ENCODE peak calls at places on chromosomes 1 and 21, in five cellular contexts. R, I, W, Z and S are unnamed samples.

GRCh38 chr1:201361652-201362504 is 15.6 kb downstream of the TNNT2 start:
- DNase-seq in I (no peak), R (peak; percentile 58), Z (peak; percentile 88), W (peak; percentile 36), S (peak; percentile 71)

GRCh38 chr1:41343790-41344679 is 17.2 kb upstream of the FOXO6 start:
- DNase-seq in W (no peak), I (no peak), R (no peak), Z (peak; percentile 35), S (no peak)

GRCh38 chr1:53016705-53017104 is 45.3 kb upstream of the PODN start:
- DNase-seq in I (no peak), Z (no peak), R (no peak), W (no peak), S (no peak)

GRCh38 chr1:55828031-55828430 is 612.9 kb upstream of the USP24 start:
- DNase-seq in I (no peak), R (no peak), Z (no peak), W (no peak), S (no peak)

GRCh38 chr1:16367968-16368910 is 1.2 kb downstream of the SZRD1 start:
- DNase-seq in I (no peak), W (no peak), Z (no peak), R (no peak), S (peak; percentile 45)

GRCh38 chr1:167862432-167863076 is 51.4 kb downstream of the ADCY10 start:
- DNase-seq in R (no peak), I (no peak), Z (no peak), W (no peak), S (no peak)

GRCh38 chr1:86499987-86500593 is 31.4 kb downstream of the CLCA1 start:
- DNase-seq in R (no peak), W (no peak), I (no peak), Z (no peak), S (peak; percentile 70)

GRCh38 chr1:71377886-71378285 is 297.1 kb upstream of the ZRANB2 start:
- DNase-seq in I (no peak), Z (no peak), R (no peak), W (no peak), S (no peak)

GRCh38 chr1:225868631-225869330 is 13.4 kb downstream of the TMEM63A start:
- DNase-seq in I (no peak), R (peak; percentile 8), Z (no peak), W (no peak), S (no peak)

GRCh38 chr1:76142771-76143540 is 68.4 kb downstream of the ST6GALNAC3 start:
- DNase-seq in Z (no peak), I (no peak), W (no peak), R (no peak), S (no peak)

GRCh38 chr1:15305366-15305765 is 58.3 kb downstream of the FHAD1 start:
- DNase-seq in Z (no peak), I (no peak), R (no peak), W (no peak), S (no peak)

GRCh38 chr1:47738560-47739182 is 258.5 kb downstream of the TRABD2B start:
- DNase-seq in W (peak; percentile 51), Z (peak; percentile 86), I (no peak), R (no peak), S (peak; percentile 82)

GRCh38 chr1:151516031-151516511 is 4.9 kb downstream of the CGN start:
- DNase-seq in I (no peak), W (peak; percentile 18), R (no peak), Z (no peak), S (peak; percentile 48)

GRCh38 chr1:218424528-218424927 is 79.4 kb downstream of the TGFB2 start:
- DNase-seq in Z (no peak), I (no peak), W (no peak), R (no peak), S (no peak)

GRCh38 chr21:46001821-46002681 is 20.5 kb downstream of the COL6A1 start:
- DNase-seq in Z (peak; percentile 43), R (peak; percentile 53), I (no peak), W (peak; percentile 1), S (no peak)

GRCh38 chr1:25797939-25798338 is 2.1 kb upstream of the SELENON start:
- DNase-seq in R (no peak), W (no peak), I (no peak), Z (peak; percentile 84), S (no peak)

GRCh38 chr1:212428496-212428895 is 4.2 kb upstream of the NENF start:
- DNase-seq in W (no peak), Z (no peak), R (no peak), I (no peak), S (no peak)

GRCh38 chr1:234217316-234217840 is 155.9 kb upstream of the COA6 start:
- DNase-seq in Z (no peak), I (no peak), W (no peak), R (no peak), S (no peak)

GRCh38 chr1:211551628-211552465 is 27.1 kb downstream of the SLC30A1 start:
- DNase-seq in I (no peak), Z (no peak), R (no peak), W (no peak), S (peak; percentile 26)

GRCh38 chr1:197927908-197928665 is 10.9 kb downstream of the LHX9 start:
- DNase-seq in W (no peak), Z (no peak), R (no peak), I (no peak), S (no peak)

GRCh38 chr1:93841771-93842170 is 37.2 kb downstream of the DNTTIP2 start:
- DNase-seq in W (no peak), Z (no peak), R (no peak), I (no peak), S (no peak)

GRCh38 chr21:36388835-36389234 is 3.6 kb downstream of the CHAF1B start:
- DNase-seq in R (no peak), Z (no peak), W (peak; percentile 55), I (no peak), S (peak; percentile 20)

GRCh38 chr21:34890724-34891609 is 158.1 kb downstream of the RUNX1 start:
- DNase-seq in W (peak; percentile 9), I (no peak), R (no peak), Z (peak; percentile 67), S (peak; percentile 52)

GRCh38 chr1:57357462-57357861 is 66.4 kb downstream of the DAB1 start:
- DNase-seq in Z (no peak), R (no peak), W (no peak), I (no peak), S (no peak)

GRCh38 chr1:173302890-173303829 is 96.0 kb upstream of the TNFSF4 start:
- DNase-seq in W (no peak), Z (no peak), R (no peak), I (no peak), S (no peak)

GRCh38 chr1:151346082-151346768 is 827 bp downstream of the RFX5 start:
- DNase-seq in Z (no peak), R (no peak), I (no peak), W (no peak), S (peak; percentile 10)

GRCh38 chr1:116504308-116505156 is 66.3 kb downstream of the CD58 start:
- DNase-seq in I (peak; percentile 75), Z (no peak), W (peak; percentile 81), R (peak; percentile 77), S (peak; percentile 58)

GRCh38 chr1:218401896-218402770 is 57.0 kb downstream of the TGFB2 start:
- DNase-seq in Z (no peak), R (no peak), I (no peak), W (no peak), S (peak; percentile 43)

DNA sequence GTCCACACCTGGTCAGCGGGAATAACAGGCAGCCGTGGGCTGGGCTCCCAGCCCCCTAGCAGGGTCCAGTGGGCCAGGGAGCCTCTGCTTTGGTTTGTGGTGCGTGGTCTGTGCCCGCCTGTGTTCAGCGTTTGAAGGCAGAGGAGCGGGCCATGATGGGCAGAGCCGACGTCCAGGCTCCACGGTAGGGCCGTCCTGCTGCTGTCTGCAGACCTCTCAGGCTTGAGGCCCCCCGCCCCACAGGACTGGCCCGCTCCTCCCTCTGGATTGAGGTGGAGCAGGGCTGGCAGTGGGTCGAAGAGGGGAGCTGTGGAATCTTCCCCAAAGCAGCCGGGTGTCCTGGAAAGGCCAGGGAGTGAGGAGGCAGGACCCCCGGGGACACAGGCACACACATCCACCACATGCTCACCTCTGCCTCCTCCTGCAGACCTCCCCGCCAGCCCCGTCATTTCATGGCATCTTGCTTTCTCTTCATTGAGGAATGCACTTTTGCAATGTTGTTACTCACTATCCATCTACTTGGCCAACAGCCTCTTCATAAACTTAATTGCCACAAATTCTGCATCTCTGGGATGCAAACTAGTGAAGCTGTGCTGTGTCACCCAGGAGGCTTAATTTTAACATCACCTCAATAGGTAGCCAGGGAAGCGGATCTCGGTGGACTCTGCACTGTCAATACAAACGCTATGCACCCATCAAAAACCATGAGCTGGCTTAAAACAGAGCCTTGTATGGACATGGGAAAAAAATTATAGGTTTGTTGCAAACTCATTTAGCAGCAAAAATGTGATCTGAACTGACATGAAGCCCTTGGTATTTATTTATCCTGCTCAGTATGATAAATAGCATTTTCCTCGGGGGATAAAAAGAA is 85.9 kb downstream of the PDE9A start:
- DNase-seq in Z (no peak), W (no peak), I (no peak), R (no peak), S (no peak)
- TF ChIP-seq CTCF in Z (no peak), W (no peak), I (no peak), R (no peak), S (no peak)

DNA sequence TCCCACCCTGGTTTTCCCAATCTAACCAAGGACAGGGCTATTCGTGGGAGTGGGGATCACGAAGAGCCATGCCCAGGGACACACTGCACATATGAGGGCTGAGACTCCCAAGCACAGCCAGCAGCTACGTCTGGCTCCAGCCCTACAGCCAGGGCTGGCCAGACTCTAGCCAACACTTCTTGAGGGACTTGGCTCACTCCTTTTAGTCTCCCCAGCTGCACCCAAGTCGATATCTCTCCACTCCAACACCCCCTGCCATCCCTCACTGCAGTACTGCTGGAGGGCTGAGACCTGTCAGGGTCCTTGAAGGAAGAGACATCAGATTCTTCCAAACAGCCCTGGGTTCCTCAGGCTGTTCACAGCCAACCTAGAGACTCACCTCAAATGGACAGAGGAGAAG is 62.6 kb downstream of the CD46 start:
- DNase-seq in I (no peak), R (no peak), Z (no peak), W (no peak), S (no peak)
- H3K36me3 ChIP-seq in I (peaks cover 72% of the 10 kb centered on the region), R (no peaks in the 10 kb centered on the region), Z (no peaks in the 10 kb centered on the region), W (peaks cover 41% of the 10 kb centered on the region), S (no peaks in the 10 kb centered on the region)

GRCh38 chr21:19609611-19610010 is 1206.0 kb upstream of the TMPRSS15 start:
- DNase-seq in R (no peak), W (no peak), I (no peak), Z (no peak), S (no peak)
- H3K4me3 ChIP-seq in R (no peak overlapping the region), W (no peak overlapping the region), I (no peak overlapping the region), Z (no peak overlapping the region), S (no peak overlapping the region)

DNA sequence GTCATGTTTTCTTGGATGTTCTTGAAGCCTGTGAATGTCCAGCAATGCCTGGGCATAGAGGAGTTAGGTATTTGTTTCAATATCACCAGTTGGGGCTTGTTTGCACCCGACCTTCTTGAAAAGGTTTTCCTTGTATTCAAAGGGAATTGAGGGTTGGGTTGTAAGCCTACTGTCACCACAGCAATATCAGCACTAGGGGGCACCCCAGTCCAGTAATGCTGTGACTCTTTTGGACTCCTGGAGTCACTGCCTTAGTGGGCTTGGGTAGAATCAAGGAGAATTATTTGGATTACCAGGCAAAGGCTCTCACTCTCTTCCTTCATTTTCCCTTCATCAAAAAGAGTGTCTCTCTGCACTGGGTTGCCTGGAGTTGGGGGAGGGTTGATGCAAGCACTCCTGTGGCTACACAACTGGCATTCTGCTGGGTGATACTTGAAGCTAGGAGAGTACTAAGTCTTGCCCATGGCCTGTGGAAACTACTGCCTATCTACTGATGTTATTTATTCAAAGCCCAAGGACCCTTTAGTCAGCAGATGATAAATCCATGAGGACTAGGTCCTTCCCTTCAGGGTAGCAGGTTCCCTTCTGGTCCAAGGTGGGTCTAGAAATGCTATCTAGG is 34.5 kb downstream of the OR10R2 start:
- DNase-seq in W (peak; percentile 14), R (no peak), Z (peak; percentile 87), I (no peak), S (peak; percentile 55)
- TF ChIP-seq CTCF in W (no peak), R (peak; percentile 34), Z (peak; percentile 84), I (peak; percentile 16), S (peak; percentile 52)

GRCh38 chr1:12026586-12026985 is 7.3 kb downstream of the MIIP start:
- DNase-seq in R (no peak), W (no peak), Z (no peak), I (no peak), S (no peak)
- H3K36me3 ChIP-seq in R (no peaks in the 10 kb centered on the region), W (peaks cover 8% of the 10 kb centered on the region), Z (peaks cover 12% of the 10 kb centered on the region), I (peaks cover 53% of the 10 kb centered on the region), S (no peaks in the 10 kb centered on the region)